ENCODE peak calls at places on chromosomes 4 and X, in five cellular contexts. O is colonic mucosa, Z is psoas muscle, L is HepG2, T is AG09309. X is an unnamed sample.

GRCh38 chrX:103304705-103305104 is 6.1 kb downstream of the BEX2 start:
- DNase-seq in O (no peak), Z (no peak), L (no peak), T (no peak), X (no peak)

GRCh38 chr4:151199496-151200190 is 77.3 kb upstream of the PRSS48 start:
- DNase-seq in O (no peak), Z (no peak), L (peak; percentile 47), T (no peak), X (no peak)

GRCh38 chrX:35711281-35711680 is 86.9 kb upstream of the MAGEB16 start:
- DNase-seq in O (no peak), Z (no peak), L (no peak), T (no peak), X (no peak)

GRCh38 chrX:45669715-45670360 is 469.2 kb upstream of the DIPK2B start:
- DNase-seq in O (no peak), Z (no peak), L (no peak), T (no peak), X (no peak)

GRCh38 chr4:78512357-78512920 is 39.1 kb upstream of the ANXA3 start:
- DNase-seq in O (peak; percentile 70), Z (no peak), L (peak; percentile 10), T (no peak), X (no peak)

GRCh38 chr4:7115557-7116340 is 47.9 kb upstream of the GRPEL1 start:
- DNase-seq in O (no peak), Z (no peak), L (no peak), T (no peak), X (no peak)

GRCh38 chr4:46975841-46976551 is 17.4 kb downstream of the GABRA4 start:
- DNase-seq in O (no peak), Z (no peak), L (no peak), T (no peak), X (no peak)

GRCh38 chrX:107678957-107679740 is 50.8 kb downstream of the PRPS1 start:
- DNase-seq in O (peak; percentile 65), Z (peak; percentile 89), L (no peak), T (no peak), X (no peak)

GRCh38 chr4:27082786-27083185 is 222.1 kb downstream of the STIM2 start:
- DNase-seq in O (peak; percentile 3), Z (no peak), L (no peak), T (no peak), X (no peak)

GRCh38 chrX:10239611-10240064 is 82.9 kb downstream of the CLCN4 start:
- DNase-seq in O (no peak), Z (peak; percentile 76), L (no peak), T (peak; percentile 13), X (no peak)

GRCh38 chr4:55933611-55934010 is 15.1 kb upstream of the CEP135 start:
- DNase-seq in O (no peak), Z (no peak), L (no peak), T (no peak), X (no peak)

GRCh38 chrX:15546745-15547144 is 46.1 kb downstream of the BMX start:
- DNase-seq in O (no peak), Z (no peak), L (no peak), T (no peak), X (no peak)

GRCh38 chr4:26235500-26235899 is 85.3 kb upstream of the RBPJ start:
- DNase-seq in O (peak; percentile 72), Z (peak; percentile 80), L (no peak), T (peak; percentile 43), X (peak; percentile 37)

GRCh38 chrX:96387801-96388200 is 296.8 kb upstream of the DIAPH2 start:
- DNase-seq in O (no peak), Z (no peak), L (no peak), T (no peak), X (no peak)

GRCh38 chrX:141879616-141880015 is 24.1 kb upstream of the MAGEC1 start:
- DNase-seq in O (no peak), Z (no peak), L (no peak), T (no peak), X (no peak)

GRCh38 chrX:153184787-153185186 is 5.7 kb downstream of the MAGEA1 start:
- DNase-seq in O (no peak), Z (no peak), L (no peak), T (no peak), X (no peak)

GRCh38 chr4:164614999-164615398 is 138.9 kb upstream of the SMIM31 start:
- DNase-seq in O (no peak), Z (no peak), L (no peak), T (no peak), X (no peak)

GRCh38 chr4:46442963-46443362 is 53.0 kb upstream of the GABRA2 start:
- DNase-seq in O (no peak), Z (no peak), L (no peak), T (no peak), X (no peak)

GRCh38 chr4:19675172-19675811 is 576.4 kb upstream of the SLIT2 start:
- DNase-seq in O (no peak), Z (no peak), L (no peak), T (no peak), X (no peak)

GRCh38 chr4:98027827-98028226 is 115.4 kb downstream of the STPG2 start:
- DNase-seq in O (no peak), Z (no peak), L (no peak), T (no peak), X (no peak)

GRCh38 chrX:68912113-68912980 is 83.5 kb downstream of the EFNB1 start:
- DNase-seq in O (no peak), Z (peak; percentile 42), L (no peak), T (no peak), X (no peak)

GRCh38 chr4:37780444-37781133 is 45.9 kb upstream of the PGM2 start:
- DNase-seq in O (no peak), Z (no peak), L (peak; percentile 36), T (no peak), X (no peak)

GRCh38 chr4:155495572-155496293 is 119.0 kb upstream of the MAP9 start:
- DNase-seq in O (no peak), Z (no peak), L (no peak), T (no peak), X (no peak)
- H3K4me3 ChIP-seq in O (no peak overlapping the region), Z (no peak overlapping the region), L (no peak overlapping the region), T (no peak overlapping the region), X (no peak overlapping the region)

DNA sequence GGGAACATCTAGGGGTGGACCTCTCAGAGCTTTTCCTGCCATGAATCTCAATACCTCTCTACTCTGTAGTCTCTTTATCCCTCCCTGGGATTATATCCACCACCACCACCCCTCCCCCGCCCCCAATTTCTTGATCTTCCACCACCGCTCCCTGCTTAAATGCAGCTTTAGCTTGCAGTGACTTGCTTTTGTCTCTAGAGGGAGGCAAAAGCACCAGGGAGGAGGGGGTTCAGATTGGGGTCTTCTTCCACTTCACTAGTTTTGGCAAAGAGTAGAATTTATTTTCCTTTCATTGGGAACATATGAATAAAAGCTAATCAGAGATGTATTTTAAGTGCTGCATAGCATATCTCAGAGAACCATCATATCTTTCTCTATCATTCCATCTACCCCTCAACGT is 5.5 kb downstream of the ARHGAP36 start:
- DNase-seq in O (no peak), Z (no peak), L (no peak), T (no peak), X (no peak)
- TF ChIP-seq CTCF in O (no peak), Z (no peak), L (peak; percentile 29), T (no peak), X (no peak)

GRCh38 chr4:106315476-106315967 is 487 bp downstream of the TBCK start:
- DNase-seq in O (peak; percentile 55), Z (no peak), L (peak; percentile 39), T (no peak), X (no peak)

GRCh38 chr4:106315968-106316772 is at the start of the genes AIMP1 and TBCK:
- DNase-seq in O (peak; percentile 92), Z (peak; percentile 94), L (peak; percentile 88), T (peak; percentile 59), X (peak; percentile 44)

GRCh38 chr4:106316773-106317409 is 541 bp downstream of the AIMP1 start:
- DNase-seq in O (no peak), Z (no peak), L (no peak), T (no peak), X (no peak)

GRCh38 chr4:106318511-106318910 is 2.2 kb downstream of the AIMP1 start:
- DNase-seq in O (no peak), Z (no peak), L (no peak), T (no peak), X (no peak)

GRCh38 chr4:106317815-106318214 is 1.5 kb downstream of the AIMP1 start:
- DNase-seq in O (no peak), Z (no peak), L (no peak), T (no peak), X (no peak)
- H3K4me3 ChIP-seq in O (peak overlapping the region; percentile 91), Z (peak overlapping the region; percentile 88), L (peak overlapping the region; percentile 93), T (peak overlapping the region; percentile 86), X (peak overlapping the region; percentile 0)

DNA sequence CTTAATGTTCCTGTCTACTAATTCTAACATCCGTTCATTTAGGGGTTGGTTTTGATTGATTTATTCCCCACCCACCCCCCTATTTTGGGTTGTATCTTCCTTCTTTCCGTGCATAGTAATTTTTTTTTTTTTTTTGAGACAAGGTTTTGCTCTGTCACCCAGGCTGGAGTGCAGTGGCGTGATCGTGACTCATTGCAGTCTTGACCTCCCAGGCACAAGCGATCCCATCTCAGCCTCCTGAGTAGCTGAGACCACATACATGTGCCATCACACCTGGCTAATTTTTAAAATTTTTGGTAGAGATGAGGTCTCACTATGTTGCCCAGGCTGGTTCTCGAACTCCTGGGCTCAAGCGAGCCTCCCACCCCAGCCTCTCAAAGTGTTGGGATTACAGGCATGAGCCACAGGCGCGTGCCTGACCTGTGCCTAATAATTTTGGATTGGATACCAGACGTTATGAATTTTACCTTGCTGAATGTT is 79.9 kb downstream of the ZFX start:
- DNase-seq in O (no peak), Z (no peak), L (no peak), T (no peak), X (no peak)
- TF ChIP-seq CTCF in O (no peak), Z (no peak), L (no peak), T (no peak), X (no peak)

GRCh38 chrX:70672326-70672725 is 227.7 kb downstream of the DLG3 start:
- DNase-seq in O (no peak), Z (no peak), L (no peak), T (no peak), X (no peak)

GRCh38 chrX:70675284-70675683 is 230.6 kb downstream of the DLG3 start:
- DNase-seq in O (no peak), Z (no peak), L (no peak), T (no peak), X (no peak)
- H3K4me3 ChIP-seq in O (no peak overlapping the region), Z (no peak overlapping the region), L (no peak overlapping the region), T (no peak overlapping the region), X (no peak overlapping the region)